ENCODE peak calls at places on chromosomes 2 and 18, in ten cellular contexts. One of them, this sample, is unnamed.

GRCh38 chr2:160574472-160575140 is 81.0 kb upstream of the RBMS1 start:
- DNase-seq in NCI-H2171 treated with DMSO at 0.1 percent for 48 hours: no peak
- DNase-seq in heart right ventricle: no peak
- DNase-seq in NCI-H2029: no peak
- DNase-seq in HTR-8/SVneo: peak
- DNase-seq in RCC 7860: peak
- DNase-seq in NCI-H524 treated with DMSO at 0.1 percent for 48 hours: no peak
- DNase-seq in cerebellum: no peak
- DNase-seq in stimulated activated CD8-positive, alpha-beta memory T cell treated with anti-CD3 and anti-CD28 coated beads, Interleukin-7, amount 100 ng/mL, for 1 hour: no peak
- DNase-seq in fibroblast of mammary gland: peak
- DNase-seq in this sample: no peak

GRCh38 chr18:57542801-57543427 is 43.6 kb downstream of the FECH start:
- DNase-seq in NCI-H2171 treated with DMSO at 0.1 percent for 48 hours: peak
- DNase-seq in heart right ventricle: no peak
- DNase-seq in NCI-H2029: no peak
- DNase-seq in HTR-8/SVneo: no peak
- DNase-seq in RCC 7860: no peak
- DNase-seq in NCI-H524 treated with DMSO at 0.1 percent for 48 hours: peak
- DNase-seq in cerebellum: no peak
- DNase-seq in stimulated activated CD8-positive, alpha-beta memory T cell treated with anti-CD3 and anti-CD28 coated beads, Interleukin-7, amount 100 ng/mL, for 1 hour: no peak
- DNase-seq in fibroblast of mammary gland: peak
- DNase-seq in this sample: no peak

GRCh38 chr2:75353131-75353530 is 153.8 kb upstream of the TACR1 start:
- DNase-seq in NCI-H2171 treated with DMSO at 0.1 percent for 48 hours: no peak
- DNase-seq in heart right ventricle: no peak
- DNase-seq in NCI-H2029: no peak
- DNase-seq in HTR-8/SVneo: no peak
- DNase-seq in RCC 7860: no peak
- DNase-seq in NCI-H524 treated with DMSO at 0.1 percent for 48 hours: no peak
- DNase-seq in cerebellum: no peak
- DNase-seq in stimulated activated CD8-positive, alpha-beta memory T cell treated with anti-CD3 and anti-CD28 coated beads, Interleukin-7, amount 100 ng/mL, for 1 hour: no peak
- DNase-seq in fibroblast of mammary gland: no peak
- DNase-seq in this sample: no peak

GRCh38 chr18:21980744-21981143 is 188.6 kb upstream of the GATA6 start:
- DNase-seq in NCI-H2171 treated with DMSO at 0.1 percent for 48 hours: no peak
- DNase-seq in heart right ventricle: no peak
- DNase-seq in NCI-H2029: no peak
- DNase-seq in HTR-8/SVneo: no peak
- DNase-seq in RCC 7860: no peak
- DNase-seq in NCI-H524 treated with DMSO at 0.1 percent for 48 hours: no peak
- DNase-seq in cerebellum: no peak
- DNase-seq in stimulated activated CD8-positive, alpha-beta memory T cell treated with anti-CD3 and anti-CD28 coated beads, Interleukin-7, amount 100 ng/mL, for 1 hour: no peak
- DNase-seq in fibroblast of mammary gland: no peak
- DNase-seq in this sample: peak

GRCh38 chr2:233821196-233821595 is 33.1 kb downstream of the HJURP start:
- DNase-seq in NCI-H2171 treated with DMSO at 0.1 percent for 48 hours: no peak
- DNase-seq in heart right ventricle: no peak
- DNase-seq in NCI-H2029: no peak
- DNase-seq in HTR-8/SVneo: no peak
- DNase-seq in RCC 7860: no peak
- DNase-seq in NCI-H524 treated with DMSO at 0.1 percent for 48 hours: no peak
- DNase-seq in cerebellum: no peak
- DNase-seq in stimulated activated CD8-positive, alpha-beta memory T cell treated with anti-CD3 and anti-CD28 coated beads, Interleukin-7, amount 100 ng/mL, for 1 hour: no peak
- DNase-seq in fibroblast of mammary gland: no peak
- DNase-seq in this sample: no peak

GRCh38 chr2:85668009-85668856 is at the start of gene SFTPB:
- DNase-seq in NCI-H2171 treated with DMSO at 0.1 percent for 48 hours: no peak
- DNase-seq in heart right ventricle: no peak
- DNase-seq in NCI-H2029: peak
- DNase-seq in HTR-8/SVneo: no peak
- DNase-seq in RCC 7860: no peak
- DNase-seq in NCI-H524 treated with DMSO at 0.1 percent for 48 hours: no peak
- DNase-seq in cerebellum: no peak
- DNase-seq in stimulated activated CD8-positive, alpha-beta memory T cell treated with anti-CD3 and anti-CD28 coated beads, Interleukin-7, amount 100 ng/mL, for 1 hour: no peak
- DNase-seq in fibroblast of mammary gland: peak
- DNase-seq in this sample: no peak

GRCh38 chr2:240649331-240649730 is 24.1 kb downstream of the GPR35 start:
- DNase-seq in NCI-H2171 treated with DMSO at 0.1 percent for 48 hours: no peak
- DNase-seq in heart right ventricle: no peak
- DNase-seq in NCI-H2029: no peak
- DNase-seq in HTR-8/SVneo: no peak
- DNase-seq in RCC 7860: no peak
- DNase-seq in NCI-H524 treated with DMSO at 0.1 percent for 48 hours: no peak
- DNase-seq in cerebellum: no peak
- DNase-seq in stimulated activated CD8-positive, alpha-beta memory T cell treated with anti-CD3 and anti-CD28 coated beads, Interleukin-7, amount 100 ng/mL, for 1 hour: no peak
- DNase-seq in fibroblast of mammary gland: no peak
- DNase-seq in this sample: no peak

GRCh38 chr2:46716806-46717732 is 198.5 kb downstream of the MCFD2 start:
- DNase-seq in NCI-H2171 treated with DMSO at 0.1 percent for 48 hours: no peak
- DNase-seq in heart right ventricle: no peak
- DNase-seq in NCI-H2029: no peak
- DNase-seq in HTR-8/SVneo: no peak
- DNase-seq in RCC 7860: no peak
- DNase-seq in NCI-H524 treated with DMSO at 0.1 percent for 48 hours: no peak
- DNase-seq in cerebellum: no peak
- DNase-seq in stimulated activated CD8-positive, alpha-beta memory T cell treated with anti-CD3 and anti-CD28 coated beads, Interleukin-7, amount 100 ng/mL, for 1 hour: no peak
- DNase-seq in fibroblast of mammary gland: peak
- DNase-seq in this sample: no peak

GRCh38 chr2:85956647-85957039 is 67.9 kb upstream of the ST3GAL5 start:
- DNase-seq in NCI-H2171 treated with DMSO at 0.1 percent for 48 hours: no peak
- DNase-seq in heart right ventricle: no peak
- DNase-seq in NCI-H2029: no peak
- DNase-seq in HTR-8/SVneo: no peak
- DNase-seq in RCC 7860: no peak
- DNase-seq in NCI-H524 treated with DMSO at 0.1 percent for 48 hours: no peak
- DNase-seq in cerebellum: no peak
- DNase-seq in stimulated activated CD8-positive, alpha-beta memory T cell treated with anti-CD3 and anti-CD28 coated beads, Interleukin-7, amount 100 ng/mL, for 1 hour: no peak
- DNase-seq in fibroblast of mammary gland: no peak
- DNase-seq in this sample: no peak

GRCh38 chr2:197356136-197356535 is 45.6 kb upstream of the ANKRD44 start:
- DNase-seq in NCI-H2171 treated with DMSO at 0.1 percent for 48 hours: no peak
- DNase-seq in heart right ventricle: no peak
- DNase-seq in NCI-H2029: no peak
- DNase-seq in HTR-8/SVneo: no peak
- DNase-seq in RCC 7860: no peak
- DNase-seq in NCI-H524 treated with DMSO at 0.1 percent for 48 hours: no peak
- DNase-seq in cerebellum: no peak
- DNase-seq in stimulated activated CD8-positive, alpha-beta memory T cell treated with anti-CD3 and anti-CD28 coated beads, Interleukin-7, amount 100 ng/mL, for 1 hour: no peak
- DNase-seq in fibroblast of mammary gland: no peak
- DNase-seq in this sample: no peak

GRCh38 chr2:120556908-120557307 is 178.8 kb upstream of the GLI2 start:
- DNase-seq in NCI-H2171 treated with DMSO at 0.1 percent for 48 hours: no peak
- DNase-seq in heart right ventricle: no peak
- DNase-seq in NCI-H2029: no peak
- DNase-seq in HTR-8/SVneo: no peak
- DNase-seq in RCC 7860: no peak
- DNase-seq in NCI-H524 treated with DMSO at 0.1 percent for 48 hours: no peak
- DNase-seq in cerebellum: no peak
- DNase-seq in stimulated activated CD8-positive, alpha-beta memory T cell treated with anti-CD3 and anti-CD28 coated beads, Interleukin-7, amount 100 ng/mL, for 1 hour: no peak
- DNase-seq in fibroblast of mammary gland: no peak
- DNase-seq in this sample: no peak

GRCh38 chr2:26477911-26478253 is at the start of gene OTOF:
- DNase-seq in NCI-H2171 treated with DMSO at 0.1 percent for 48 hours: no peak
- DNase-seq in heart right ventricle: peak
- DNase-seq in NCI-H2029: no peak
- DNase-seq in HTR-8/SVneo: peak
- DNase-seq in RCC 7860: no peak
- DNase-seq in NCI-H524 treated with DMSO at 0.1 percent for 48 hours: no peak
- DNase-seq in cerebellum: peak
- DNase-seq in stimulated activated CD8-positive, alpha-beta memory T cell treated with anti-CD3 and anti-CD28 coated beads, Interleukin-7, amount 100 ng/mL, for 1 hour: no peak
- DNase-seq in fibroblast of mammary gland: peak
- DNase-seq in this sample: no peak

GRCh38 chr2:11056614-11057013 is 98.7 kb upstream of the SLC66A3 start:
- DNase-seq in NCI-H2171 treated with DMSO at 0.1 percent for 48 hours: peak
- DNase-seq in heart right ventricle: no peak
- DNase-seq in NCI-H2029: peak
- DNase-seq in HTR-8/SVneo: peak
- DNase-seq in RCC 7860: peak
- DNase-seq in NCI-H524 treated with DMSO at 0.1 percent for 48 hours: peak
- DNase-seq in cerebellum: no peak
- DNase-seq in stimulated activated CD8-positive, alpha-beta memory T cell treated with anti-CD3 and anti-CD28 coated beads, Interleukin-7, amount 100 ng/mL, for 1 hour: no peak
- DNase-seq in fibroblast of mammary gland: peak
- DNase-seq in this sample: no peak

GRCh38 chr2:42098571-42099430 is 51.0 kb downstream of the PKDCC start:
- DNase-seq in NCI-H2171 treated with DMSO at 0.1 percent for 48 hours: no peak
- DNase-seq in heart right ventricle: no peak
- DNase-seq in NCI-H2029: no peak
- DNase-seq in HTR-8/SVneo: no peak
- DNase-seq in RCC 7860: no peak
- DNase-seq in NCI-H524 treated with DMSO at 0.1 percent for 48 hours: no peak
- DNase-seq in cerebellum: no peak
- DNase-seq in stimulated activated CD8-positive, alpha-beta memory T cell treated with anti-CD3 and anti-CD28 coated beads, Interleukin-7, amount 100 ng/mL, for 1 hour: no peak
- DNase-seq in fibroblast of mammary gland: no peak
- DNase-seq in this sample: no peak

GRCh38 chr2:127025357-127026062 is 81.4 kb downstream of the BIN1 start:
- DNase-seq in NCI-H2171 treated with DMSO at 0.1 percent for 48 hours: peak
- DNase-seq in heart right ventricle: peak
- DNase-seq in NCI-H2029: peak
- DNase-seq in HTR-8/SVneo: peak
- DNase-seq in RCC 7860: peak
- DNase-seq in NCI-H524 treated with DMSO at 0.1 percent for 48 hours: peak
- DNase-seq in cerebellum: peak
- DNase-seq in stimulated activated CD8-positive, alpha-beta memory T cell treated with anti-CD3 and anti-CD28 coated beads, Interleukin-7, amount 100 ng/mL, for 1 hour: peak
- DNase-seq in fibroblast of mammary gland: peak
- DNase-seq in this sample: no peak

GRCh38 chr18:78730564-78731422 is 248.8 kb upstream of the SALL3 start:
- DNase-seq in NCI-H2171 treated with DMSO at 0.1 percent for 48 hours: no peak
- DNase-seq in heart right ventricle: no peak
- DNase-seq in NCI-H2029: no peak
- DNase-seq in HTR-8/SVneo: no peak
- DNase-seq in RCC 7860: no peak
- DNase-seq in NCI-H524 treated with DMSO at 0.1 percent for 48 hours: no peak
- DNase-seq in cerebellum: no peak
- DNase-seq in stimulated activated CD8-positive, alpha-beta memory T cell treated with anti-CD3 and anti-CD28 coated beads, Interleukin-7, amount 100 ng/mL, for 1 hour: no peak
- DNase-seq in fibroblast of mammary gland: no peak
- DNase-seq in this sample: no peak

GRCh38 chr2:605674-606608 is 71.3 kb downstream of the TMEM18 start:
- DNase-seq in NCI-H2171 treated with DMSO at 0.1 percent for 48 hours: no peak
- DNase-seq in heart right ventricle: no peak
- DNase-seq in NCI-H2029: no peak
- DNase-seq in HTR-8/SVneo: no peak
- DNase-seq in RCC 7860: no peak
- DNase-seq in NCI-H524 treated with DMSO at 0.1 percent for 48 hours: no peak
- DNase-seq in cerebellum: no peak
- DNase-seq in stimulated activated CD8-positive, alpha-beta memory T cell treated with anti-CD3 and anti-CD28 coated beads, Interleukin-7, amount 100 ng/mL, for 1 hour: no peak
- DNase-seq in fibroblast of mammary gland: no peak
- DNase-seq in this sample: no peak

GRCh38 chr2:181876614-181877063 is 14.9 kb upstream of the ITPRID2 start:
- DNase-seq in NCI-H2171 treated with DMSO at 0.1 percent for 48 hours: no peak
- DNase-seq in heart right ventricle: no peak
- DNase-seq in NCI-H2029: no peak
- DNase-seq in HTR-8/SVneo: peak
- DNase-seq in RCC 7860: peak
- DNase-seq in NCI-H524 treated with DMSO at 0.1 percent for 48 hours: no peak
- DNase-seq in cerebellum: no peak
- DNase-seq in stimulated activated CD8-positive, alpha-beta memory T cell treated with anti-CD3 and anti-CD28 coated beads, Interleukin-7, amount 100 ng/mL, for 1 hour: no peak
- DNase-seq in fibroblast of mammary gland: peak
- DNase-seq in this sample: no peak

GRCh38 chr2:1140389-1141003 is 189.8 kb downstream of the SNTG2 start:
- DNase-seq in NCI-H2171 treated with DMSO at 0.1 percent for 48 hours: peak
- DNase-seq in heart right ventricle: peak
- DNase-seq in NCI-H2029: no peak
- DNase-seq in HTR-8/SVneo: peak
- DNase-seq in RCC 7860: no peak
- DNase-seq in NCI-H524 treated with DMSO at 0.1 percent for 48 hours: no peak
- DNase-seq in cerebellum: no peak
- DNase-seq in stimulated activated CD8-positive, alpha-beta memory T cell treated with anti-CD3 and anti-CD28 coated beads, Interleukin-7, amount 100 ng/mL, for 1 hour: no peak
- DNase-seq in fibroblast of mammary gland: no peak
- DNase-seq in this sample: peak

GRCh38 chr18:49669403-49669802 is 107.5 kb downstream of the LIPG start:
- DNase-seq in NCI-H2171 treated with DMSO at 0.1 percent for 48 hours: no peak
- DNase-seq in heart right ventricle: no peak
- DNase-seq in NCI-H2029: no peak
- DNase-seq in HTR-8/SVneo: no peak
- DNase-seq in RCC 7860: no peak
- DNase-seq in NCI-H524 treated with DMSO at 0.1 percent for 48 hours: no peak
- DNase-seq in cerebellum: no peak
- DNase-seq in stimulated activated CD8-positive, alpha-beta memory T cell treated with anti-CD3 and anti-CD28 coated beads, Interleukin-7, amount 100 ng/mL, for 1 hour: no peak
- DNase-seq in fibroblast of mammary gland: no peak
- DNase-seq in this sample: no peak

GRCh38 chr2:70686577-70687460 is 81.2 kb downstream of the ADD2 start:
- DNase-seq in NCI-H2171 treated with DMSO at 0.1 percent for 48 hours: peak
- DNase-seq in heart right ventricle: peak
- DNase-seq in NCI-H2029: no peak
- DNase-seq in HTR-8/SVneo: peak
- DNase-seq in RCC 7860: peak
- DNase-seq in NCI-H524 treated with DMSO at 0.1 percent for 48 hours: peak
- DNase-seq in cerebellum: peak
- DNase-seq in stimulated activated CD8-positive, alpha-beta memory T cell treated with anti-CD3 and anti-CD28 coated beads, Interleukin-7, amount 100 ng/mL, for 1 hour: no peak
- DNase-seq in fibroblast of mammary gland: peak
- DNase-seq in this sample: peak

GRCh38 chr2:109516445-109517117 is 97.2 kb downstream of the SEPTIN10 start:
- DNase-seq in NCI-H2171 treated with DMSO at 0.1 percent for 48 hours: no peak
- DNase-seq in heart right ventricle: peak
- DNase-seq in NCI-H2029: no peak
- DNase-seq in HTR-8/SVneo: peak
- DNase-seq in RCC 7860: peak
- DNase-seq in NCI-H524 treated with DMSO at 0.1 percent for 48 hours: no peak
- DNase-seq in cerebellum: no peak
- DNase-seq in stimulated activated CD8-positive, alpha-beta memory T cell treated with anti-CD3 and anti-CD28 coated beads, Interleukin-7, amount 100 ng/mL, for 1 hour: no peak
- DNase-seq in fibroblast of mammary gland: no peak
- DNase-seq in this sample: peak

GRCh38 chr18:47531759-47532158 is 280.3 kb upstream of the SKOR2 start:
- DNase-seq in NCI-H2171 treated with DMSO at 0.1 percent for 48 hours: no peak
- DNase-seq in heart right ventricle: no peak
- DNase-seq in NCI-H2029: no peak
- DNase-seq in HTR-8/SVneo: no peak
- DNase-seq in RCC 7860: no peak
- DNase-seq in NCI-H524 treated with DMSO at 0.1 percent for 48 hours: no peak
- DNase-seq in cerebellum: no peak
- DNase-seq in stimulated activated CD8-positive, alpha-beta memory T cell treated with anti-CD3 and anti-CD28 coated beads, Interleukin-7, amount 100 ng/mL, for 1 hour: no peak
- DNase-seq in fibroblast of mammary gland: no peak
- DNase-seq in this sample: no peak

GRCh38 chr2:8511868-8512612 is 169.8 kb upstream of the ID2 start:
- DNase-seq in NCI-H2171 treated with DMSO at 0.1 percent for 48 hours: no peak
- DNase-seq in heart right ventricle: no peak
- DNase-seq in NCI-H2029: no peak
- DNase-seq in HTR-8/SVneo: no peak
- DNase-seq in RCC 7860: peak
- DNase-seq in NCI-H524 treated with DMSO at 0.1 percent for 48 hours: no peak
- DNase-seq in cerebellum: no peak
- DNase-seq in stimulated activated CD8-positive, alpha-beta memory T cell treated with anti-CD3 and anti-CD28 coated beads, Interleukin-7, amount 100 ng/mL, for 1 hour: no peak
- DNase-seq in fibroblast of mammary gland: peak
- DNase-seq in this sample: no peak

GRCh38 chr2:18483896-18484295 is 76.6 kb downstream of the RDH14 start:
- DNase-seq in NCI-H2171 treated with DMSO at 0.1 percent for 48 hours: no peak
- DNase-seq in heart right ventricle: no peak
- DNase-seq in NCI-H2029: no peak
- DNase-seq in HTR-8/SVneo: no peak
- DNase-seq in RCC 7860: no peak
- DNase-seq in NCI-H524 treated with DMSO at 0.1 percent for 48 hours: no peak
- DNase-seq in cerebellum: no peak
- DNase-seq in stimulated activated CD8-positive, alpha-beta memory T cell treated with anti-CD3 and anti-CD28 coated beads, Interleukin-7, amount 100 ng/mL, for 1 hour: no peak
- DNase-seq in fibroblast of mammary gland: peak
- DNase-seq in this sample: no peak

GRCh38 chr18:48752478-48752877 is 198.3 kb downstream of the SMAD7 start:
- DNase-seq in NCI-H2171 treated with DMSO at 0.1 percent for 48 hours: no peak
- DNase-seq in heart right ventricle: no peak
- DNase-seq in NCI-H2029: no peak
- DNase-seq in HTR-8/SVneo: no peak
- DNase-seq in RCC 7860: no peak
- DNase-seq in NCI-H524 treated with DMSO at 0.1 percent for 48 hours: no peak
- DNase-seq in cerebellum: no peak
- DNase-seq in stimulated activated CD8-positive, alpha-beta memory T cell treated with anti-CD3 and anti-CD28 coated beads, Interleukin-7, amount 100 ng/mL, for 1 hour: no peak
- DNase-seq in fibroblast of mammary gland: no peak
- DNase-seq in this sample: no peak

GRCh38 chr2:199612509-199613130 is 154.9 kb upstream of the SATB2 start:
- DNase-seq in NCI-H2171 treated with DMSO at 0.1 percent for 48 hours: no peak
- DNase-seq in heart right ventricle: no peak
- DNase-seq in NCI-H2029: no peak
- DNase-seq in HTR-8/SVneo: no peak
- DNase-seq in RCC 7860: no peak
- DNase-seq in NCI-H524 treated with DMSO at 0.1 percent for 48 hours: no peak
- DNase-seq in cerebellum: no peak
- DNase-seq in stimulated activated CD8-positive, alpha-beta memory T cell treated with anti-CD3 and anti-CD28 coated beads, Interleukin-7, amount 100 ng/mL, for 1 hour: no peak
- DNase-seq in fibroblast of mammary gland: no peak
- DNase-seq in this sample: no peak